ENCODE peak calls at places on chromosome 10, in eight cellular contexts. One of them, this sample, is unnamed.

GRCh38 chr10:69789164-69789576 is 12.5 kb upstream of the COL13A1 start:
- DNase-seq in H1: no peak
- DNase-seq in pancreas: no peak
- DNase-seq in body of pancreas: no peak
- DNase-seq in stomach: no peak
- DNase-seq in PC-3: peak; percentile 38
- DNase-seq in kidney: no peak
- DNase-seq in Caco-2: no peak
- DNase-seq in this sample: no peak

GRCh38 chr10:93236378-93237040 is 162.8 kb downstream of the CYP26A1 start:
- DNase-seq in stomach: no peak
- DNase-seq in pancreas: no peak
- DNase-seq in H1: no peak
- DNase-seq in kidney: no peak
- DNase-seq in Caco-2: no peak
- DNase-seq in body of pancreas: no peak
- DNase-seq in PC-3: no peak
- DNase-seq in this sample: no peak

GRCh38 chr10:31620236-31621151 is 301.5 kb downstream of the ZEB1 start:
- DNase-seq in H1: peak; percentile 36
- DNase-seq in pancreas: no peak
- DNase-seq in stomach: no peak
- DNase-seq in body of pancreas: peak; percentile 37
- DNase-seq in Caco-2: no peak
- DNase-seq in PC-3: no peak
- DNase-seq in kidney: peak; percentile 75
- DNase-seq in this sample: peak; percentile 45

GRCh38 chr10:9828110-9828509 is 1189.6 kb upstream of the CELF2 start:
- DNase-seq in kidney: no peak
- DNase-seq in H1: no peak
- DNase-seq in body of pancreas: no peak
- DNase-seq in stomach: no peak
- DNase-seq in PC-3: no peak
- DNase-seq in pancreas: no peak
- DNase-seq in Caco-2: no peak
- DNase-seq in this sample: no peak

GRCh38 chr10:78436706-78437406 is 403.2 kb downstream of the RPS24 start:
- DNase-seq in Caco-2: no peak
- DNase-seq in pancreas: no peak
- DNase-seq in stomach: no peak
- DNase-seq in H1: no peak
- DNase-seq in kidney: no peak
- DNase-seq in PC-3: no peak
- DNase-seq in body of pancreas: no peak
- DNase-seq in this sample: no peak

GRCh38 chr10:49309691-49310371 is 10.9 kb downstream of the C10orf71 start:
- DNase-seq in stomach: no peak
- DNase-seq in PC-3: no peak
- DNase-seq in kidney: no peak
- DNase-seq in pancreas: no peak
- DNase-seq in body of pancreas: no peak
- DNase-seq in H1: no peak
- DNase-seq in Caco-2: no peak
- DNase-seq in this sample: no peak

GRCh38 chr10:26486985-26487850 is 49.1 kb downstream of the APBB1IP start:
- DNase-seq in H1: no peak
- DNase-seq in body of pancreas: no peak
- DNase-seq in pancreas: no peak
- DNase-seq in kidney: no peak
- DNase-seq in stomach: no peak
- DNase-seq in Caco-2: peak; percentile 58
- DNase-seq in PC-3: peak; percentile 82
- DNase-seq in this sample: no peak

GRCh38 chr10:67664936-67665335 is 31.1 kb downstream of the CTNNA3 start:
- DNase-seq in pancreas: no peak
- DNase-seq in stomach: no peak
- DNase-seq in body of pancreas: no peak
- DNase-seq in kidney: no peak
- DNase-seq in PC-3: no peak
- DNase-seq in H1: no peak
- DNase-seq in Caco-2: no peak
- DNase-seq in this sample: no peak

GRCh38 chr10:43047288-43047970 is 29.4 kb upstream of the RET start:
- DNase-seq in pancreas: no peak
- DNase-seq in stomach: no peak
- DNase-seq in H1: no peak
- DNase-seq in Caco-2: no peak
- DNase-seq in PC-3: no peak
- DNase-seq in kidney: no peak
- DNase-seq in body of pancreas: no peak
- DNase-seq in this sample: no peak

GRCh38 chr10:1297566-1298301 is 241.5 kb downstream of the WDR37 start:
- DNase-seq in Caco-2: peak; percentile 37
- DNase-seq in body of pancreas: no peak
- DNase-seq in pancreas: no peak
- DNase-seq in kidney: no peak
- DNase-seq in PC-3: no peak
- DNase-seq in stomach: no peak
- DNase-seq in H1: peak; percentile 25
- DNase-seq in this sample: no peak

GRCh38 chr10:19920075-19920726 is 104.0 kb downstream of the PLXDC2 start:
- DNase-seq in kidney: no peak
- DNase-seq in pancreas: no peak
- DNase-seq in PC-3: no peak
- DNase-seq in Caco-2: no peak
- DNase-seq in body of pancreas: no peak
- DNase-seq in H1: no peak
- DNase-seq in stomach: no peak
- DNase-seq in this sample: no peak

GRCh38 chr10:69362471-69362954 is 54.2 kb downstream of the TACR2 start:
- DNase-seq in pancreas: peak; percentile 46
- DNase-seq in H1: no peak
- DNase-seq in stomach: peak; percentile 61
- DNase-seq in body of pancreas: peak; percentile 35
- DNase-seq in kidney: no peak
- DNase-seq in PC-3: peak; percentile 94
- DNase-seq in Caco-2: no peak
- DNase-seq in this sample: peak; percentile 66

GRCh38 chr10:80502621-80503583 is 34.8 kb upstream of the SH2D4B start:
- DNase-seq in PC-3: no peak
- DNase-seq in stomach: peak; percentile 13
- DNase-seq in Caco-2: no peak
- DNase-seq in kidney: no peak
- DNase-seq in pancreas: no peak
- DNase-seq in H1: no peak
- DNase-seq in body of pancreas: no peak
- DNase-seq in this sample: no peak

GRCh38 chr10:102065561-102066420 is 642 bp downstream of the HPS6 start:
- DNase-seq in body of pancreas: peak; percentile 47
- DNase-seq in Caco-2: peak; percentile 59
- DNase-seq in H1: no peak
- DNase-seq in pancreas: peak; percentile 53
- DNase-seq in stomach: peak; percentile 34
- DNase-seq in PC-3: no peak
- DNase-seq in kidney: peak; percentile 79
- DNase-seq in this sample: no peak

GRCh38 chr10:32120147-32120546 is 63.9 kb upstream of the KIF5B start:
- DNase-seq in PC-3: no peak
- DNase-seq in body of pancreas: no peak
- DNase-seq in pancreas: no peak
- DNase-seq in Caco-2: no peak
- DNase-seq in kidney: no peak
- DNase-seq in stomach: no peak
- DNase-seq in H1: no peak
- DNase-seq in this sample: no peak

GRCh38 chr10:11260136-11260535 is 242.5 kb downstream of the CELF2 start:
- DNase-seq in H1: no peak
- DNase-seq in PC-3: no peak
- DNase-seq in stomach: no peak
- DNase-seq in kidney: no peak
- DNase-seq in pancreas: no peak
- DNase-seq in Caco-2: peak; percentile 32
- DNase-seq in body of pancreas: no peak
- DNase-seq in this sample: no peak

GRCh38 chr10:122911889-122912484 is 1.6 kb downstream of the FAM24A start:
- DNase-seq in stomach: peak; percentile 37
- DNase-seq in H1: peak; percentile 15
- DNase-seq in Caco-2: peak; percentile 86
- DNase-seq in pancreas: peak; percentile 60
- DNase-seq in body of pancreas: peak; percentile 65
- DNase-seq in PC-3: peak; percentile 65
- DNase-seq in kidney: no peak
- DNase-seq in this sample: no peak

GRCh38 chr10:84177541-84178386 is 4.2 kb downstream of the GPR15LG start:
- DNase-seq in PC-3: no peak
- DNase-seq in kidney: no peak
- DNase-seq in stomach: no peak
- DNase-seq in H1: no peak
- DNase-seq in pancreas: no peak
- DNase-seq in Caco-2: no peak
- DNase-seq in body of pancreas: no peak
- DNase-seq in this sample: no peak

GRCh38 chr10:90960355-90960814 is 39.5 kb upstream of the ANKRD1 start:
- DNase-seq in pancreas: no peak
- DNase-seq in H1: no peak
- DNase-seq in body of pancreas: no peak
- DNase-seq in Caco-2: no peak
- DNase-seq in kidney: no peak
- DNase-seq in PC-3: peak; percentile 76
- DNase-seq in stomach: no peak
- DNase-seq in this sample: no peak

GRCh38 chr10:95864906-95865813 is 42.6 kb upstream of the CC2D2B start:
- DNase-seq in pancreas: peak; percentile 13
- DNase-seq in H1: no peak
- DNase-seq in kidney: no peak
- DNase-seq in body of pancreas: peak; percentile 5
- DNase-seq in Caco-2: peak; percentile 64
- DNase-seq in PC-3: peak; percentile 56
- DNase-seq in stomach: no peak
- DNase-seq in this sample: peak; percentile 30

GRCh38 chr10:78203915-78204818 is 170.5 kb downstream of the RPS24 start:
- DNase-seq in Caco-2: no peak
- DNase-seq in stomach: no peak
- DNase-seq in kidney: no peak
- DNase-seq in PC-3: no peak
- DNase-seq in body of pancreas: peak; percentile 53
- DNase-seq in H1: no peak
- DNase-seq in pancreas: peak; percentile 43
- DNase-seq in this sample: peak; percentile 35

GRCh38 chr10:123270221-123270620 is 116.0 kb downstream of the BUB3 start:
- DNase-seq in Caco-2: no peak
- DNase-seq in pancreas: no peak
- DNase-seq in H1: no peak
- DNase-seq in body of pancreas: no peak
- DNase-seq in PC-3: peak; percentile 37
- DNase-seq in kidney: no peak
- DNase-seq in stomach: no peak
- DNase-seq in this sample: no peak

GRCh38 chr10:72011468-72011867 is 47.3 kb downstream of the CHST3 start:
- DNase-seq in kidney: no peak
- DNase-seq in PC-3: no peak
- DNase-seq in H1: no peak
- DNase-seq in stomach: no peak
- DNase-seq in Caco-2: no peak
- DNase-seq in pancreas: no peak
- DNase-seq in body of pancreas: no peak
- DNase-seq in this sample: no peak

GRCh38 chr10:43078986-43079273 is 2.1 kb downstream of the RET start:
- DNase-seq in Caco-2: peak; percentile 55
- DNase-seq in H1: peak; percentile 33
- DNase-seq in PC-3: no peak
- DNase-seq in stomach: no peak
- DNase-seq in body of pancreas: no peak
- DNase-seq in kidney: no peak
- DNase-seq in pancreas: no peak
- DNase-seq in this sample: no peak

GRCh38 chr10:71805776-71806705 is 32.7 kb upstream of the VSIR start:
- DNase-seq in stomach: peak; percentile 64
- DNase-seq in kidney: no peak
- DNase-seq in body of pancreas: peak; percentile 49
- DNase-seq in pancreas: peak; percentile 46
- DNase-seq in H1: no peak
- DNase-seq in PC-3: no peak
- DNase-seq in Caco-2: no peak
- DNase-seq in this sample: peak; percentile 39

GRCh38 chr10:34653530-34653929 is 161.6 kb downstream of the PARD3 start:
- DNase-seq in PC-3: no peak
- DNase-seq in kidney: no peak
- DNase-seq in body of pancreas: no peak
- DNase-seq in stomach: no peak
- DNase-seq in H1: no peak
- DNase-seq in Caco-2: no peak
- DNase-seq in pancreas: no peak
- DNase-seq in this sample: no peak
- H3K4me1 ChIP-seq in PC-3: peaks cover 13% of the 10 kb centered on the region
- H3K4me1 ChIP-seq in kidney: no peaks in the 10 kb centered on the region
- H3K4me1 ChIP-seq in body of pancreas: peaks cover 34% of the 10 kb centered on the region
- H3K4me1 ChIP-seq in stomach: peaks cover 49% of the 10 kb centered on the region
- H3K4me1 ChIP-seq in H1: peaks cover 25% of the 10 kb centered on the region
- H3K4me1 ChIP-seq in Caco-2: peaks cover 5% of the 10 kb centered on the region
- H3K4me1 ChIP-seq in pancreas: peaks cover 16% of the 10 kb centered on the region
- H3K4me1 ChIP-seq in this sample: peaks cover 4% of the 10 kb centered on the region

GRCh38 chr10:6590100-6590499 is 10.0 kb upstream of the PRKCQ start:
- DNase-seq in pancreas: no peak
- DNase-seq in Caco-2: no peak
- DNase-seq in stomach: no peak
- DNase-seq in kidney: no peak
- DNase-seq in H1: no peak
- DNase-seq in body of pancreas: no peak
- DNase-seq in PC-3: no peak
- DNase-seq in this sample: no peak
- H3K4me1 ChIP-seq in pancreas: no peaks in the 10 kb centered on the region
- H3K4me1 ChIP-seq in Caco-2: no peaks in the 10 kb centered on the region
- H3K4me1 ChIP-seq in stomach: no peaks in the 10 kb centered on the region
- H3K4me1 ChIP-seq in kidney: no peaks in the 10 kb centered on the region
- H3K4me1 ChIP-seq in H1: no peaks in the 10 kb centered on the region
- H3K4me1 ChIP-seq in body of pancreas: no peaks in the 10 kb centered on the region
- H3K4me1 ChIP-seq in PC-3: no peaks in the 10 kb centered on the region
- H3K4me1 ChIP-seq in this sample: no peaks in the 10 kb centered on the region

DNA sequence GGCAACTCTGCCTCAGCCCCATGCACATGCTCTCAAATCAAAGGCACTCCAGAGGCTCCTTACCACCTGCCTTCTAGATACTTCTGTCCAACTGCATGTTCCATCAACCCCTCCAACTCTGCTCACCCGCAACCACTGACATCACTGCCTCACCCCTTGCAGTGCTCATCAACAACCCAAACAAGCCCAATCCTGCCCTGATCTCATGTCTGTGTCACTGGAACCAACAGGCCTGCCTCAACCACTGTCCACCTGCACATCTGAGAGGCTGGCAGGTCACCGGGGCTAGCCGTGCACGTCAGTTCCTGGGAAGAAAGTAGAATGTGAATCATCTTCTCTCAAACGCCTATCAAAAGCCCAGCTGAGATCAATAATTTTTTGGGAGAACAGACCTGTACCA is 33.3 kb downstream of the CTBP2 start:
- DNase-seq in kidney: no peak
- DNase-seq in H1: no peak
- DNase-seq in pancreas: no peak
- DNase-seq in Caco-2: no peak
- DNase-seq in stomach: no peak
- DNase-seq in PC-3: no peak
- DNase-seq in body of pancreas: peak; percentile 3
- DNase-seq in this sample: no peak
- H3K4me1 ChIP-seq in kidney: peaks cover 44% of the 10 kb centered on the region
- H3K4me1 ChIP-seq in H1: peaks cover 36% of the 10 kb centered on the region
- H3K4me1 ChIP-seq in pancreas: peaks cover 36% of the 10 kb centered on the region
- H3K4me1 ChIP-seq in Caco-2: no peaks in the 10 kb centered on the region
- H3K4me1 ChIP-seq in stomach: peaks cover 79% of the 10 kb centered on the region
- H3K4me1 ChIP-seq in PC-3: peaks cover 25% of the 10 kb centered on the region
- H3K4me1 ChIP-seq in body of pancreas: peaks cover 52% of the 10 kb centered on the region
- H3K4me1 ChIP-seq in this sample: peaks cover 32% of the 10 kb centered on the region

GRCh38 chr10:114110174-114110972 is 63.6 kb downstream of the CCDC186 start:
- DNase-seq in PC-3: peak; percentile 43
- DNase-seq in Caco-2: peak; percentile 48
- DNase-seq in stomach: no peak
- DNase-seq in kidney: no peak
- DNase-seq in body of pancreas: no peak
- DNase-seq in H1: no peak
- DNase-seq in pancreas: no peak
- DNase-seq in this sample: no peak
- H3K4me1 ChIP-seq in PC-3: no peaks in the 10 kb centered on the region
- H3K4me1 ChIP-seq in Caco-2: no peaks in the 10 kb centered on the region
- H3K4me1 ChIP-seq in stomach: no peaks in the 10 kb centered on the region
- H3K4me1 ChIP-seq in kidney: no peaks in the 10 kb centered on the region
- H3K4me1 ChIP-seq in body of pancreas: no peaks in the 10 kb centered on the region
- H3K4me1 ChIP-seq in H1: no peaks in the 10 kb centered on the region
- H3K4me1 ChIP-seq in pancreas: no peaks in the 10 kb centered on the region
- H3K4me1 ChIP-seq in this sample: no peaks in the 10 kb centered on the region